ENCODE peak calls at places on chromosomes 3 and 15, in ten cellular contexts. One of them, this sample, is unnamed.

GRCh38 chr3:10283638-10284037 is 9.1 kb downstream of the GHRL start:
- DNase-seq in NCI-H774: peak; percentile 27
- DNase-seq in cardiac fibroblast: no peak
- DNase-seq in GDM1: no peak
- DNase-seq in stimulated activated CD4-positive, alpha-beta T cell treated with anti-CD3 and anti-CD28 coated beads, TNF-alpha, amount 100 ng/mL, for 1 hour: no peak
- DNase-seq in fibroblast of lung: no peak
- DNase-seq in GM20000: no peak
- DNase-seq in HS-5: no peak
- DNase-seq in non-pigmented ciliary epithelial cell: no peak
- DNase-seq in effector memory CD4-positive, alpha-beta T cell: no peak
- DNase-seq in this sample: no peak

GRCh38 chr15:29097971-29098370 is 171.7 kb downstream of the NSMCE3 start:
- DNase-seq in stimulated activated CD4-positive, alpha-beta T cell treated with anti-CD3 and anti-CD28 coated beads, TNF-alpha, amount 100 ng/mL, for 1 hour: no peak
- DNase-seq in GM20000: no peak
- DNase-seq in non-pigmented ciliary epithelial cell: no peak
- DNase-seq in NCI-H774: no peak
- DNase-seq in HS-5: no peak
- DNase-seq in cardiac fibroblast: no peak
- DNase-seq in GDM1: no peak
- DNase-seq in fibroblast of lung: no peak
- DNase-seq in effector memory CD4-positive, alpha-beta T cell: no peak
- DNase-seq in this sample: no peak

GRCh38 chr15:96416218-96416933 is 85.9 kb downstream of the NR2F2 start:
- DNase-seq in GM20000: no peak
- DNase-seq in HS-5: no peak
- DNase-seq in effector memory CD4-positive, alpha-beta T cell: no peak
- DNase-seq in cardiac fibroblast: no peak
- DNase-seq in NCI-H774: no peak
- DNase-seq in GDM1: no peak
- DNase-seq in stimulated activated CD4-positive, alpha-beta T cell treated with anti-CD3 and anti-CD28 coated beads, TNF-alpha, amount 100 ng/mL, for 1 hour: no peak
- DNase-seq in non-pigmented ciliary epithelial cell: no peak
- DNase-seq in fibroblast of lung: no peak
- DNase-seq in this sample: no peak

GRCh38 chr3:160780246-160780645 is 24.2 kb downstream of the PPM1L start:
- DNase-seq in fibroblast of lung: no peak
- DNase-seq in stimulated activated CD4-positive, alpha-beta T cell treated with anti-CD3 and anti-CD28 coated beads, TNF-alpha, amount 100 ng/mL, for 1 hour: no peak
- DNase-seq in GM20000: no peak
- DNase-seq in NCI-H774: no peak
- DNase-seq in GDM1: no peak
- DNase-seq in HS-5: no peak
- DNase-seq in cardiac fibroblast: no peak
- DNase-seq in effector memory CD4-positive, alpha-beta T cell: no peak
- DNase-seq in non-pigmented ciliary epithelial cell: no peak
- DNase-seq in this sample: no peak

GRCh38 chr15:24919446-24919845 is 35.3 kb upstream of the SNRPN start:
- DNase-seq in cardiac fibroblast: no peak
- DNase-seq in stimulated activated CD4-positive, alpha-beta T cell treated with anti-CD3 and anti-CD28 coated beads, TNF-alpha, amount 100 ng/mL, for 1 hour: no peak
- DNase-seq in effector memory CD4-positive, alpha-beta T cell: no peak
- DNase-seq in non-pigmented ciliary epithelial cell: no peak
- DNase-seq in NCI-H774: no peak
- DNase-seq in GM20000: no peak
- DNase-seq in fibroblast of lung: no peak
- DNase-seq in HS-5: no peak
- DNase-seq in GDM1: no peak
- DNase-seq in this sample: no peak

GRCh38 chr3:140007081-140007480 is 72.1 kb downstream of the CLSTN2 start:
- DNase-seq in HS-5: no peak
- DNase-seq in stimulated activated CD4-positive, alpha-beta T cell treated with anti-CD3 and anti-CD28 coated beads, TNF-alpha, amount 100 ng/mL, for 1 hour: no peak
- DNase-seq in fibroblast of lung: no peak
- DNase-seq in NCI-H774: no peak
- DNase-seq in GDM1: no peak
- DNase-seq in cardiac fibroblast: no peak
- DNase-seq in effector memory CD4-positive, alpha-beta T cell: no peak
- DNase-seq in GM20000: no peak
- DNase-seq in non-pigmented ciliary epithelial cell: no peak
- DNase-seq in this sample: no peak

GRCh38 chr3:194156095-194156494 is 20.1 kb downstream of the HES1 start:
- DNase-seq in cardiac fibroblast: no peak
- DNase-seq in effector memory CD4-positive, alpha-beta T cell: no peak
- DNase-seq in HS-5: no peak
- DNase-seq in GM20000: no peak
- DNase-seq in stimulated activated CD4-positive, alpha-beta T cell treated with anti-CD3 and anti-CD28 coated beads, TNF-alpha, amount 100 ng/mL, for 1 hour: no peak
- DNase-seq in NCI-H774: no peak
- DNase-seq in non-pigmented ciliary epithelial cell: no peak
- DNase-seq in GDM1: no peak
- DNase-seq in fibroblast of lung: no peak
- DNase-seq in this sample: no peak

GRCh38 chr3:14943042-14943441 is 4.3 kb upstream of the NR2C2 start:
- DNase-seq in fibroblast of lung: no peak
- DNase-seq in HS-5: no peak
- DNase-seq in stimulated activated CD4-positive, alpha-beta T cell treated with anti-CD3 and anti-CD28 coated beads, TNF-alpha, amount 100 ng/mL, for 1 hour: no peak
- DNase-seq in NCI-H774: no peak
- DNase-seq in cardiac fibroblast: no peak
- DNase-seq in GDM1: no peak
- DNase-seq in non-pigmented ciliary epithelial cell: no peak
- DNase-seq in GM20000: no peak
- DNase-seq in effector memory CD4-positive, alpha-beta T cell: no peak
- DNase-seq in this sample: no peak

GRCh38 chr3:20072422-20072821 is 32.2 kb downstream of the KAT2B start:
- DNase-seq in stimulated activated CD4-positive, alpha-beta T cell treated with anti-CD3 and anti-CD28 coated beads, TNF-alpha, amount 100 ng/mL, for 1 hour: no peak
- DNase-seq in cardiac fibroblast: no peak
- DNase-seq in non-pigmented ciliary epithelial cell: no peak
- DNase-seq in fibroblast of lung: no peak
- DNase-seq in effector memory CD4-positive, alpha-beta T cell: no peak
- DNase-seq in GM20000: no peak
- DNase-seq in GDM1: no peak
- DNase-seq in NCI-H774: no peak
- DNase-seq in HS-5: no peak
- DNase-seq in this sample: no peak